ENCODE peak calls at places on chromosomes 4 and X, in six cellular contexts. B is aorta; P is Karpas-422; R is mammary epithelial cell; G is CD8-positive, alpha-beta T cell; H is esophagus muscularis mucosa. N is an unnamed sample.

GRCh38 chr4:14856076-14856926 is 146.0 kb upstream of the CPEB2 start:
- DNase-seq in B (peak), P (no peak), R (peak), G (no peak), H (no peak), N (peak)

GRCh38 chr4:10173754-10174749 is 57.5 kb upstream of the WDR1 start:
- DNase-seq in B (no peak), P (no peak), R (no peak), G (no peak), H (no peak), N (no peak)

GRCh38 chr4:185398618-185399017 is 2.0 kb downstream of the ANKRD37 start:
- DNase-seq in B (no peak), P (no peak), R (no peak), G (no peak), H (no peak), N (no peak)

GRCh38 chrX:115183980-115184379 is 5.2 kb upstream of the RBMXL3 start:
- DNase-seq in B (no peak), P (no peak), R (no peak), G (no peak), H (no peak), N (no peak)

GRCh38 chr4:117085185-117085701 is at the start of gene TRAM1L1:
- DNase-seq in B (peak), P (no peak), R (peak), G (no peak), H (no peak), N (peak)

GRCh38 chr4:75542824-75543223 is 13.0 kb upstream of the ODAPH start:
- DNase-seq in B (no peak), P (no peak), R (peak), G (no peak), H (no peak), N (peak)

GRCh38 chr4:32499176-32499575 is 1779.0 kb downstream of the PCDH7 start:
- DNase-seq in B (no peak), P (no peak), R (no peak), G (no peak), H (no peak), N (peak)

GRCh38 chr4:26235500-26235899 is 85.3 kb upstream of the RBPJ start:
- DNase-seq in B (peak), P (no peak), R (peak), G (no peak), H (no peak), N (no peak)

GRCh38 chrX:49840679-49841078 is 11.6 kb downstream of the PAGE4 start:
- DNase-seq in B (peak), P (peak), R (peak), G (peak), H (no peak), N (peak)

GRCh38 chrX:63664741-63665140 is 120.3 kb downstream of the ARHGEF9 start:
- DNase-seq in B (no peak), P (no peak), R (no peak), G (no peak), H (no peak), N (no peak)

GRCh38 chr4:65918872-65919271 is 248.6 kb upstream of the EPHA5 start:
- DNase-seq in B (no peak), P (no peak), R (no peak), G (no peak), H (no peak), N (no peak)
- H3K27ac ChIP-seq in B (no peak), P (no peak), R (no peak), G (no peak), H (no peak), N (no peak)

GRCh38 chrX:1591102-1591862 is at the start of gene AKAP17A:
- DNase-seq in B (peak), P (peak), R (peak), G (peak), H (peak), N (peak)
- H3K27ac ChIP-seq in B (no peak), P (peak), R (peak), G (peak), H (peak), N (peak)

GRCh38 chr4:80240976-80241375 is 25.5 kb upstream of the FGF5 start:
- DNase-seq in B (no peak), P (no peak), R (peak), G (no peak), H (no peak), N (no peak)
- H3K27ac ChIP-seq in B (no peak), P (no peak), R (no peak), G (no peak), H (no peak), N (no peak)

GRCh38 chrX:150688911-150689451 is 4.2 kb upstream of the MTMR1 start:
- DNase-seq in B (no peak), P (no peak), R (peak), G (no peak), H (no peak), N (peak)
- H3K27ac ChIP-seq in B (no peak), P (no peak), R (peak), G (no peak), H (no peak), N (peak)

DNA sequence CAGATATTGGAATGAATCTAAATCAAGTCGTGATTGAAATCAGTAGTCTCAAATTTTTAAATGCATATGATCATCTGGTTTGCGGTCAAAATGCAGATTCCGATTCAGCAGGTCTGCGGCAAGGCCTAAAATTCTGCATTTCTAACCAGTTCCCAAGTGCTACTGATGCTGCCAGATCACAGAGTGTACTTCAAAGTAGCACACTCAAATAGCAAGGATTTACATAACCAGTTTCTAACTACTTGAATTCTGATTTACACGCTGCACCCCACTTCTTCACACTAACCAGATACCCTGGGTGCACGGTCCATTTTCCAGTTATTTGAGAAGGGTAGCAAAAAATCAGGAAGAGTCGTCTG is 761 bp downstream of the MBTPS2 start:
- DNase-seq in B (no peak), P (peak), R (no peak), G (no peak), H (no peak), N (no peak)
- H3K27ac ChIP-seq in B (no peak), P (peak), R (peak), G (peak), H (peak), N (peak)

DNA sequence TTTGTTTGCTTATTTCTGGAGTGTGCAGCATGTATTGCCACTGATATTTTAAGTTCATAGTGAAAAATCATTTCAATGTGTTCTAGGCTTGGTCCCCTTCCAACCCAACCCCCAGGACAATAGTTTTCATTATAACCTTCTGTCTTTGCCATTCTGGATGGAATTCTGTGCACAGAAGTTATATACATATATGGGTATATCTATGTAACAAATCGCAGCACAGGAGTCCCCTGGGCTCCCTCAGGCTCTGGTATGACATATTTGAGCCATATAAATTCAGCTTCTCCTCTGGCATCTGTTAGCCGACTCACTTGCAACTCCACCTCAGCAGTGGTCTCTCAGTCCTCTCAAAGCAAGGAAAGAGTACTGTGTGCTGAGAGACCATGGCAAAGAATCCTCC is at the start of gene TNMD:
- DNase-seq in B (no peak), P (no peak), R (no peak), G (no peak), H (no peak), N (no peak)
- H3K27ac ChIP-seq in B (no peak), P (no peak), R (no peak), G (no peak), H (no peak), N (no peak)

N was measured in brain microvascular endothelial cell.